ENCODE peak calls at places on chromosomes 7 and 10, in eight cellular contexts. One of them, this sample, is unnamed.

GRCh38 chr7:112238852-112239610 is 32.5 kb downstream of the ZNF277 start:
- DNase-seq in HCT116: no peak
- DNase-seq in ovary: no peak
- DNase-seq in GM23248: peak; percentile 54
- DNase-seq in tibial nerve: no peak
- DNase-seq in heart left ventricle: no peak
- DNase-seq in CD4-positive, alpha-beta memory T cell: no peak
- DNase-seq in suprapubic skin: no peak
- DNase-seq in this sample: no peak

GRCh38 chr7:67900456-67900855 is 903.8 kb downstream of the TYW1 start:
- DNase-seq in HCT116: no peak
- DNase-seq in ovary: no peak
- DNase-seq in GM23248: no peak
- DNase-seq in tibial nerve: no peak
- DNase-seq in heart left ventricle: no peak
- DNase-seq in CD4-positive, alpha-beta memory T cell: no peak
- DNase-seq in suprapubic skin: no peak
- DNase-seq in this sample: no peak

GRCh38 chr7:68147621-68148238 is 1151.1 kb downstream of the TYW1 start:
- DNase-seq in HCT116: no peak
- DNase-seq in ovary: no peak
- DNase-seq in GM23248: no peak
- DNase-seq in tibial nerve: no peak
- DNase-seq in heart left ventricle: no peak
- DNase-seq in CD4-positive, alpha-beta memory T cell: no peak
- DNase-seq in suprapubic skin: no peak
- DNase-seq in this sample: no peak

GRCh38 chr10:73910764-73911552 is at the start of gene PLAU:
- DNase-seq in HCT116: no peak
- DNase-seq in ovary: peak; percentile 40
- DNase-seq in GM23248: peak; percentile 65
- DNase-seq in tibial nerve: no peak
- DNase-seq in heart left ventricle: peak; percentile 73
- DNase-seq in CD4-positive, alpha-beta memory T cell: peak; percentile 38
- DNase-seq in suprapubic skin: no peak
- DNase-seq in this sample: peak; percentile 47

GRCh38 chr10:59753267-59753666 is at the start of gene MRLN:
- DNase-seq in HCT116: no peak
- DNase-seq in ovary: no peak
- DNase-seq in GM23248: no peak
- DNase-seq in tibial nerve: no peak
- DNase-seq in heart left ventricle: no peak
- DNase-seq in CD4-positive, alpha-beta memory T cell: no peak
- DNase-seq in suprapubic skin: no peak
- DNase-seq in this sample: no peak

GRCh38 chr7:28695300-28696261 is 262.5 kb downstream of the TRIL start:
- DNase-seq in HCT116: no peak
- DNase-seq in ovary: no peak
- DNase-seq in GM23248: peak; percentile 38
- DNase-seq in tibial nerve: peak; percentile 21
- DNase-seq in heart left ventricle: peak; percentile 60
- DNase-seq in CD4-positive, alpha-beta memory T cell: no peak
- DNase-seq in suprapubic skin: no peak
- DNase-seq in this sample: no peak

GRCh38 chr7:7100432-7100849 is 81.9 kb upstream of the C1GALT1 start:
- DNase-seq in HCT116: no peak
- DNase-seq in ovary: no peak
- DNase-seq in GM23248: no peak
- DNase-seq in tibial nerve: no peak
- DNase-seq in heart left ventricle: no peak
- DNase-seq in CD4-positive, alpha-beta memory T cell: no peak
- DNase-seq in suprapubic skin: no peak
- DNase-seq in this sample: no peak

GRCh38 chr10:33391611-33392010 is 57.1 kb upstream of the NRP1 start:
- DNase-seq in HCT116: no peak
- DNase-seq in ovary: no peak
- DNase-seq in GM23248: no peak
- DNase-seq in tibial nerve: no peak
- DNase-seq in heart left ventricle: no peak
- DNase-seq in CD4-positive, alpha-beta memory T cell: no peak
- DNase-seq in suprapubic skin: no peak
- DNase-seq in this sample: no peak

GRCh38 chr7:35748348-35748747 is 52.5 kb upstream of the SEPTIN7 start:
- DNase-seq in HCT116: no peak
- DNase-seq in ovary: no peak
- DNase-seq in GM23248: peak; percentile 10
- DNase-seq in tibial nerve: no peak
- DNase-seq in heart left ventricle: no peak
- DNase-seq in CD4-positive, alpha-beta memory T cell: no peak
- DNase-seq in suprapubic skin: no peak
- DNase-seq in this sample: no peak

GRCh38 chr7:80660939-80661338 is 22.5 kb downstream of the CD36 start:
- DNase-seq in HCT116: no peak
- DNase-seq in ovary: no peak
- DNase-seq in GM23248: no peak
- DNase-seq in tibial nerve: no peak
- DNase-seq in heart left ventricle: no peak
- DNase-seq in CD4-positive, alpha-beta memory T cell: no peak
- DNase-seq in suprapubic skin: no peak
- DNase-seq in this sample: no peak

GRCh38 chr10:114297136-114297705 is 58.2 kb downstream of the VWA2 start:
- DNase-seq in HCT116: no peak
- DNase-seq in ovary: no peak
- DNase-seq in GM23248: no peak
- DNase-seq in tibial nerve: no peak
- DNase-seq in heart left ventricle: no peak
- DNase-seq in CD4-positive, alpha-beta memory T cell: no peak
- DNase-seq in suprapubic skin: no peak
- DNase-seq in this sample: no peak

GRCh38 chr7:16708980-16709379 is 44.6 kb upstream of the TSPAN13 start:
- DNase-seq in HCT116: no peak
- DNase-seq in ovary: no peak
- DNase-seq in GM23248: peak; percentile 99
- DNase-seq in tibial nerve: no peak
- DNase-seq in heart left ventricle: no peak
- DNase-seq in CD4-positive, alpha-beta memory T cell: no peak
- DNase-seq in suprapubic skin: no peak
- DNase-seq in this sample: no peak

GRCh38 chr10:94097656-94098055 is 103.9 kb downstream of the PLCE1 start:
- DNase-seq in HCT116: no peak
- DNase-seq in ovary: no peak
- DNase-seq in GM23248: peak; percentile 53
- DNase-seq in tibial nerve: no peak
- DNase-seq in heart left ventricle: no peak
- DNase-seq in CD4-positive, alpha-beta memory T cell: no peak
- DNase-seq in suprapubic skin: no peak
- DNase-seq in this sample: no peak

GRCh38 chr10:85608706-85609105 is 757.9 kb downstream of the GRID1 start:
- DNase-seq in HCT116: no peak
- DNase-seq in ovary: no peak
- DNase-seq in GM23248: no peak
- DNase-seq in tibial nerve: no peak
- DNase-seq in heart left ventricle: no peak
- DNase-seq in CD4-positive, alpha-beta memory T cell: no peak
- DNase-seq in suprapubic skin: peak; percentile 34
- DNase-seq in this sample: no peak

GRCh38 chr7:17043012-17043877 is 161.5 kb upstream of the AGR3 start:
- DNase-seq in HCT116: no peak
- DNase-seq in ovary: no peak
- DNase-seq in GM23248: peak; percentile 73
- DNase-seq in tibial nerve: no peak
- DNase-seq in heart left ventricle: no peak
- DNase-seq in CD4-positive, alpha-beta memory T cell: no peak
- DNase-seq in suprapubic skin: no peak
- DNase-seq in this sample: no peak

GRCh38 chr10:113469796-113470195 is 83.1 kb upstream of the HABP2 start:
- DNase-seq in HCT116: no peak
- DNase-seq in ovary: no peak
- DNase-seq in GM23248: peak; percentile 20
- DNase-seq in tibial nerve: no peak
- DNase-seq in heart left ventricle: no peak
- DNase-seq in CD4-positive, alpha-beta memory T cell: no peak
- DNase-seq in suprapubic skin: no peak
- DNase-seq in this sample: no peak

GRCh38 chr10:110725809-110726641 is 81.9 kb downstream of the RBM20 start:
- DNase-seq in HCT116: no peak
- DNase-seq in ovary: no peak
- DNase-seq in GM23248: peak; percentile 46
- DNase-seq in tibial nerve: no peak
- DNase-seq in heart left ventricle: no peak
- DNase-seq in CD4-positive, alpha-beta memory T cell: no peak
- DNase-seq in suprapubic skin: no peak
- DNase-seq in this sample: no peak

DNA sequence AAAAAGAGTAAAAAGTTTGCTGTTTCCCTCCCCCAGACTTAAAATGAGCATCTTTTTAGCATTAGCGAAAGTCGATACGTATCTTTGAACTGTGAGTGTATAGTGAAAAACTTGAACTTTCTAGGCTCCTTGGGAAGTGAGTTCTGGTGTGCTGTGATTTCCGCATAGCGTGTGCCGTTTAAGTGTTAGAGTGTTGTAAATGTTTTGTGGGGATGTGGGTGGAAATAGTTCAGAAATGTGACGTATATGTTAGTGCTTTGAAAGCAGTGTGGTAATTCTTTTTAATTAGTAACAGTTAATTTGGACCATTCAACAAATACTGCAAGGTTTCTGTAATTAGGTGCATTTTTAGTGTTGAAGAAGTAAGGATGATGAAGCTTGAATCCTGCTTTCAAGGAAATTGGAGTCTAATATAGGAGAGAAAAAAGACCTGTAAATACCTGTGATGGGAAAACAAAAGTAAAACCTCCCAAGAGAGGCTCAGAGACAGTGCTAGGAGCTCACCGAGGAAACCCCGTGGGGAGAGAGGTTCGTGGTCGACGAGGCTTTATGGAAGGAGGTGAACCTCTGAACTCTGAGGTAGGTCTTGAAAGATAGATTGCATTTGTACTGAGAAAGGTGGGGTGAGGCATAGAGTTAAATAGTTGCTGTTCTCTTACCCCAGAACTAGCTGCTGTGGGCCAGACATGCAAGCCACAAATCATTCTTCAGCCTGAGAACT is 40.8 kb downstream of the RBM33 start:
- DNase-seq in HCT116: no peak
- DNase-seq in ovary: no peak
- DNase-seq in GM23248: no peak
- DNase-seq in tibial nerve: no peak
- DNase-seq in heart left ventricle: no peak
- DNase-seq in CD4-positive, alpha-beta memory T cell: peak; percentile 12
- DNase-seq in suprapubic skin: no peak
- DNase-seq in this sample: no peak
- H3K36me3 ChIP-seq in HCT116: peaks cover 6% of the 10 kb centered on the region
- H3K36me3 ChIP-seq in ovary: no peaks in the 10 kb centered on the region
- H3K36me3 ChIP-seq in GM23248: peaks cover 26% of the 10 kb centered on the region
- H3K36me3 ChIP-seq in tibial nerve: no peaks in the 10 kb centered on the region
- H3K36me3 ChIP-seq in heart left ventricle: no peaks in the 10 kb centered on the region
- H3K36me3 ChIP-seq in CD4-positive, alpha-beta memory T cell: peaks cover 26% of the 10 kb centered on the region
- H3K36me3 ChIP-seq in suprapubic skin: peaks cover 40% of the 10 kb centered on the region
- H3K36me3 ChIP-seq in this sample: peaks cover 10% of the 10 kb centered on the region

GRCh38 chr7:849781-850180 is 17.5 kb downstream of the SUN1 start:
- DNase-seq in HCT116: no peak
- DNase-seq in ovary: no peak
- DNase-seq in GM23248: no peak
- DNase-seq in tibial nerve: no peak
- DNase-seq in heart left ventricle: no peak
- DNase-seq in CD4-positive, alpha-beta memory T cell: no peak
- DNase-seq in suprapubic skin: no peak
- DNase-seq in this sample: no peak
- H3K36me3 ChIP-seq in HCT116: peaks cover 23% of the 10 kb centered on the region
- H3K36me3 ChIP-seq in ovary: no peaks in the 10 kb centered on the region
- H3K36me3 ChIP-seq in GM23248: peaks cover 29% of the 10 kb centered on the region
- H3K36me3 ChIP-seq in tibial nerve: peaks cover 23% of the 10 kb centered on the region
- H3K36me3 ChIP-seq in heart left ventricle: peaks cover 24% of the 10 kb centered on the region
- H3K36me3 ChIP-seq in CD4-positive, alpha-beta memory T cell: peaks cover 44% of the 10 kb centered on the region
- H3K36me3 ChIP-seq in suprapubic skin: peaks cover 71% of the 10 kb centered on the region
- H3K36me3 ChIP-seq in this sample: peaks cover 18% of the 10 kb centered on the region

GRCh38 chr7:139075031-139075652 is 34.4 kb downstream of the ZC3HAV1 start:
- DNase-seq in HCT116: peak; percentile 56
- DNase-seq in ovary: peak; percentile 51
- DNase-seq in GM23248: peak; percentile 88
- DNase-seq in tibial nerve: peak; percentile 29
- DNase-seq in heart left ventricle: peak; percentile 71
- DNase-seq in CD4-positive, alpha-beta memory T cell: peak; percentile 80
- DNase-seq in suprapubic skin: peak; percentile 84
- DNase-seq in this sample: peak; percentile 80

GRCh38 chr7:139075871-139076686 is 33.4 kb downstream of the ZC3HAV1 start:
- DNase-seq in HCT116: no peak
- DNase-seq in ovary: no peak
- DNase-seq in GM23248: no peak
- DNase-seq in tibial nerve: no peak
- DNase-seq in heart left ventricle: no peak
- DNase-seq in CD4-positive, alpha-beta memory T cell: no peak
- DNase-seq in suprapubic skin: no peak
- DNase-seq in this sample: no peak

GRCh38 chr7:139066315-139066714 is 30.5 kb upstream of the ZC3HAV1L start:
- DNase-seq in HCT116: no peak
- DNase-seq in ovary: no peak
- DNase-seq in GM23248: no peak
- DNase-seq in tibial nerve: no peak
- DNase-seq in heart left ventricle: no peak
- DNase-seq in CD4-positive, alpha-beta memory T cell: no peak
- DNase-seq in suprapubic skin: no peak
- DNase-seq in this sample: no peak

GRCh38 chr7:139068543-139069399 is 32.9 kb upstream of the ZC3HAV1L start:
- DNase-seq in HCT116: no peak
- DNase-seq in ovary: no peak
- DNase-seq in GM23248: no peak
- DNase-seq in tibial nerve: no peak
- DNase-seq in heart left ventricle: no peak
- DNase-seq in CD4-positive, alpha-beta memory T cell: no peak
- DNase-seq in suprapubic skin: no peak
- DNase-seq in this sample: no peak

GRCh38 chr7:139071683-139072082 is 35.8 kb upstream of the ZC3HAV1L start:
- DNase-seq in HCT116: no peak
- DNase-seq in ovary: no peak
- DNase-seq in GM23248: no peak
- DNase-seq in tibial nerve: no peak
- DNase-seq in heart left ventricle: no peak
- DNase-seq in CD4-positive, alpha-beta memory T cell: no peak
- DNase-seq in suprapubic skin: no peak
- DNase-seq in this sample: peak; percentile 37
- H3K36me3 ChIP-seq in HCT116: peaks cover 5% of the 10 kb centered on the region
- H3K36me3 ChIP-seq in ovary: no peaks in the 10 kb centered on the region
- H3K36me3 ChIP-seq in GM23248: peaks cover 26% of the 10 kb centered on the region
- H3K36me3 ChIP-seq in tibial nerve: peaks cover 28% of the 10 kb centered on the region
- H3K36me3 ChIP-seq in heart left ventricle: peaks cover 13% of the 10 kb centered on the region
- H3K36me3 ChIP-seq in CD4-positive, alpha-beta memory T cell: peaks cover 78% of the 10 kb centered on the region
- H3K36me3 ChIP-seq in suprapubic skin: peaks cover 78% of the 10 kb centered on the region
- H3K36me3 ChIP-seq in this sample: peaks cover 23% of the 10 kb centered on the region

GRCh38 chr10:108095932-108096925 is 931.7 kb upstream of the SORCS1 start:
- DNase-seq in HCT116: no peak
- DNase-seq in ovary: no peak
- DNase-seq in GM23248: no peak
- DNase-seq in tibial nerve: no peak
- DNase-seq in heart left ventricle: peak; percentile 58
- DNase-seq in CD4-positive, alpha-beta memory T cell: no peak
- DNase-seq in suprapubic skin: no peak
- DNase-seq in this sample: no peak

GRCh38 chr10:108086502-108086901 is 922.0 kb upstream of the SORCS1 start:
- DNase-seq in HCT116: no peak
- DNase-seq in ovary: no peak
- DNase-seq in GM23248: no peak
- DNase-seq in tibial nerve: no peak
- DNase-seq in heart left ventricle: no peak
- DNase-seq in CD4-positive, alpha-beta memory T cell: no peak
- DNase-seq in suprapubic skin: no peak
- DNase-seq in this sample: no peak

GRCh38 chr10:108090476-108091215 is 926.1 kb upstream of the SORCS1 start:
- DNase-seq in HCT116: no peak
- DNase-seq in ovary: no peak
- DNase-seq in GM23248: peak; percentile 22
- DNase-seq in tibial nerve: no peak
- DNase-seq in heart left ventricle: no peak
- DNase-seq in CD4-positive, alpha-beta memory T cell: no peak
- DNase-seq in suprapubic skin: no peak
- DNase-seq in this sample: no peak
- H3K36me3 ChIP-seq in HCT116: no peaks in the 10 kb centered on the region
- H3K36me3 ChIP-seq in ovary: no peaks in the 10 kb centered on the region
- H3K36me3 ChIP-seq in GM23248: no peaks in the 10 kb centered on the region
- H3K36me3 ChIP-seq in tibial nerve: no peaks in the 10 kb centered on the region
- H3K36me3 ChIP-seq in heart left ventricle: no peaks in the 10 kb centered on the region
- H3K36me3 ChIP-seq in CD4-positive, alpha-beta memory T cell: no peaks in the 10 kb centered on the region
- H3K36me3 ChIP-seq in suprapubic skin: no peaks in the 10 kb centered on the region
- H3K36me3 ChIP-seq in this sample: no peaks in the 10 kb centered on the region

This sample was measured in small intestine.